ENCODE peak calls at places on chromosomes 7 and 10, in four cellular contexts. N is fibroblast of the aortic adventitia, J is GM06990, R is BJ. X is an unnamed sample.

GRCh38 chr10:67618116-67618515 is 77.9 kb downstream of the CTNNA3 start:
- DNase-seq in N (peak), J (no peak), R (no peak), X (no peak)

GRCh38 chr7:157670490-157671357 is 333.9 kb downstream of the DNAJB6 start:
- DNase-seq in N (no peak), J (no peak), R (peak), X (peak)

GRCh38 chr7:82194011-82194410 is 249.6 kb downstream of the CACNA2D1 start:
- DNase-seq in N (peak), J (no peak), R (no peak), X (peak)

GRCh38 chr10:49309691-49310371 is 10.9 kb downstream of the C10orf71 start:
- DNase-seq in N (no peak), J (peak), R (no peak), X (no peak)

GRCh38 chr10:87918254-87918859 is 54.9 kb downstream of the PTEN start:
- DNase-seq in N (no peak), J (no peak), R (no peak), X (no peak)

GRCh38 chr10:79019961-79020491 is 48.7 kb upstream of the ZMIZ1 start:
- DNase-seq in N (peak), J (no peak), R (no peak), X (peak)

GRCh38 chr10:36446873-36447272 is 678.5 kb upstream of the ANKRD30A start:
- DNase-seq in N (no peak), J (no peak), R (no peak), X (no peak)

GRCh38 chr10:95559466-95559865 is 1.7 kb downstream of the SORBS1 start:
- DNase-seq in N (no peak), J (no peak), R (no peak), X (no peak)

GRCh38 chr7:69342154-69342884 is 256.0 kb upstream of the AUTS2 start:
- DNase-seq in N (no peak), J (no peak), R (no peak), X (peak)

GRCh38 chr7:68691261-68692216 is 906.7 kb upstream of the AUTS2 start:
- DNase-seq in N (peak), J (no peak), R (peak), X (peak)

GRCh38 chr10:98463022-98463421 is 16.3 kb upstream of the HPS1 start:
- DNase-seq in N (no peak), J (no peak), R (no peak), X (no peak)

GRCh38 chr10:31242902-31243301 is 76.1 kb upstream of the ZEB1 start:
- DNase-seq in N (peak), J (peak), R (peak), X (peak)

GRCh38 chr7:13851756-13852155 is 137.7 kb downstream of the ETV1 start:
- DNase-seq in N (no peak), J (no peak), R (no peak), X (peak)

GRCh38 chr7:49800031-49800430 is 26.6 kb downstream of the VWC2 start:
- DNase-seq in N (no peak), J (no peak), R (no peak), X (no peak)

GRCh38 chr10:10044959-10045764 is 972.5 kb upstream of the CELF2 start:
- DNase-seq in N (no peak), J (peak), R (no peak), X (no peak)

GRCh38 chr7:24730018-24730369 is 27.3 kb downstream of the GSDME start:
- DNase-seq in N (no peak), J (no peak), R (no peak), X (no peak)

GRCh38 chr10:122163182-122164027 is 107.7 kb upstream of the BTBD16 start:
- DNase-seq in N (no peak), J (no peak), R (no peak), X (peak)

GRCh38 chr10:11760151-11760550 is 18.0 kb downstream of the ECHDC3 start:
- DNase-seq in N (no peak), J (no peak), R (no peak), X (no peak)

GRCh38 chr10:119029613-119030420 is at the start of gene NANOS1:
- DNase-seq in N (no peak), J (peak), R (no peak), X (no peak)

GRCh38 chr7:16559497-16560223 is 33.0 kb downstream of the LRRC72 start:
- DNase-seq in N (no peak), J (no peak), R (no peak), X (peak)

GRCh38 chr10:78343266-78343665 is 309.6 kb downstream of the RPS24 start:
- DNase-seq in N (no peak), J (no peak), R (no peak), X (no peak)

GRCh38 chr10:35889226-35889625 is 247.1 kb upstream of the FZD8 start:
- DNase-seq in N (no peak), J (no peak), R (no peak), X (no peak)

GRCh38 chr7:29937132-29937531 is 52.5 kb downstream of the SCRN1 start:
- DNase-seq in N (no peak), J (no peak), R (no peak), X (no peak)

GRCh38 chr7:149773446-149774236 is at the start of gene ZNF467:
- DNase-seq in N (peak), J (no peak), R (no peak), X (no peak)

GRCh38 chr10:110706690-110707098 is 62.6 kb downstream of the RBM20 start:
- DNase-seq in N (peak), J (no peak), R (peak), X (peak)

GRCh38 chr7:70322786-70323185 is 724.5 kb downstream of the AUTS2 start:
- DNase-seq in N (no peak), J (no peak), R (no peak), X (no peak)

GRCh38 chr10:62627985-62628384 is 176.5 kb upstream of the ADO start:
- DNase-seq in N (no peak), J (no peak), R (no peak), X (no peak)

GRCh38 chr10:62625484-62625883 is 179.0 kb upstream of the ADO start:
- DNase-seq in N (no peak), J (no peak), R (no peak), X (no peak)

GRCh38 chr10:62626096-62626495 is 178.4 kb upstream of the ADO start:
- DNase-seq in N (no peak), J (no peak), R (no peak), X (no peak)

GRCh38 chr10:62623223-62623622 is 181.3 kb upstream of the ADO start:
- DNase-seq in N (no peak), J (no peak), R (no peak), X (no peak)

GRCh38 chr10:62626817-62627216 is 177.7 kb upstream of the ADO start:
- DNase-seq in N (peak), J (no peak), R (no peak), X (peak)
- H3K4me3 ChIP-seq in N (no peak), J (no peak), R (no peak), X (no peak)

DNA sequence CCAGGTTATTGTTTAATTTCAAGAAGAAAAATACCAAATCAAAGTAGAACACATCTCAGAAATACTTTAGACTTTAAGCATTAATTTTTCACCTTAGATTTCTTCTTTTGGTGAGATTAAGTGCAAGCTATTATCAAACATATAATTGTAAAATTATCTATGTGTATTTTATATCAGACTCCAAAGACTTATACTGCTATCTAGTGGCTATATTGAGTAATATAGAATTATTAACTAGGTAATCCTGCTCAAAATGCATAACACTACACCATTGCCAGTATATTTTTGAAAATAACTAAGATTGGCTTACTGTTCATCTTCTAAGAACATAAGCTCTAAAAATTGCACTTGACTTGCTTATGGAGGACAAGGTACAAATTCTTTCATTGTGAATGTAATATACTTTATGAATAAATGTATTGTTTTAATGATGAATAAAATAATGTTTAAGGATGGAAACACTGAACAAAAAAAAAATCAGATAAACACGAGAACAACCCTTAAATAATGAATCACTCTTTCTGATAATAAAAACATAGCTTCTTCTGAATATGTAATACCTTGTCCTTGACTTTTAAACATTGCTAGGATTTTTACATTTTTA is 86.7 kb upstream of the GNAI1 start:
- DNase-seq in N (peak), J (no peak), R (no peak), X (peak)
- TF ChIP-seq CTCF in N (peak), J (peak), R (peak), X (peak)

DNA sequence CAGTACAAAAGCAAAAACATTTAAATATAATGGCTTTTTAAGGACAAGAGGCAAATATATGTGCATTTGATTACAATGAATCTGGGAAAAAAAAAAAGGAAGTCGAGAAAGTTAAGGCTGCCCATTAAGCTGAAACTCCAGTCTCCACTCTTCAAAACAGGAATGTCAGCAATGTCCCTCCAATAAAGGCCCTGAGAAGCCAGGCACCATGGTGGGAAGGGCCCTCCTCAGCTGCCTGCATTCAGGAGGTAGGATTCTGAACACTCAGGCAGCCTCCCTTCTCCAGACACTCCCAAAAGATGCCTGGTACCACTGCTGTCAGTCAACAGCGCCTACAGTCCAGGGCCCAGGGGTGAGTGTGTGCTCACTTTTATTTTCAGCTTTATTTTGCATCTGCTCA is 121.3 kb upstream of the MGMT start:
- DNase-seq in N (no peak), J (no peak), R (no peak), X (no peak)
- H3K4me3 ChIP-seq in N (no peak), J (no peak), R (no peak), X (no peak)

GRCh38 chr7:133352430-133352829 is 99.6 kb downstream of the EXOC4 start:
- DNase-seq in N (no peak), J (no peak), R (no peak), X (no peak)
- TF ChIP-seq CTCF in N (no peak), J (no peak), R (no peak), X (no peak)

GRCh38 chr10:26439436-26440090 is 1.4 kb downstream of the APBB1IP start:
- DNase-seq in N (peak), J (no peak), R (no peak), X (peak)

GRCh38 chr10:26435852-26436251 is 2.3 kb upstream of the APBB1IP start:
- DNase-seq in N (no peak), J (no peak), R (no peak), X (no peak)

GRCh38 chr10:26437637-26438461 is at the start of gene APBB1IP:
- DNase-seq in N (peak), J (peak), R (no peak), X (peak)

GRCh38 chr10:26438534-26439269 is 561 bp downstream of the APBB1IP start:
- DNase-seq in N (peak), J (peak), R (no peak), X (peak)

DNA sequence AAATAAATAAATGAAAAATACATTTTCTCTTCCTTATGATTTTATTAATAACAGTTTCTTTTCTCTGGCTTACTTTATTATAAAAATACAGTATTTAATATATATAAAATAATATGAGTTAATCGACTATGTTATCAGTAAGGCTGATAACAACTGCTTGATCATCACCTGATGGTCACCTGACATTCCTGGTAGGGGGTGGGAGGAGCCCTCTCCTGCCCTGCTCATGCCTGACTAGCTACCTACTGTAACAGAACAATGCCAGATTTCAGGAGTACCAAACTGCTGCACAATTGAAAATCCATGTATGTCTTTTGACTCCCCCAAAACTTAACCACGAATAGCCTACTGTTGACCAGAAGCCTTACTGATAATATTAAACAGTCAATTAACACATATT is 1.3 kb upstream of the APBB1IP start:
- DNase-seq in N (no peak), J (no peak), R (no peak), X (no peak)
- H3K4me3 ChIP-seq in N (no peak), J (no peak), R (no peak), X (no peak)